ENCODE peak calls at places on chromosomes 11 and 22, in nine cellular contexts. J is stimulated activated CD4-positive, alpha-beta T cell treated with anti-CD3 and anti-CD28 coated beads, Interleukin-4, amount 100 ng/mL, for 24 hours; K is skeletal muscle cell; I is astrocyte of the hippocampus; M is GM20000; L is activated T-cell treated with anti-CD3 and anti-CD28 coated beads, Interleukin-2, amount 50 U/mL, for 72 hours; Q is A549; S is NCI-H1436; G is WTC11. Y is an unnamed sample.

GRCh38 chr22:29208879-29209623 is 3.4 kb downstream of the EMID1 start:
- DNase-seq in S (peak; percentile 49), G (no peak), I (no peak), L (no peak), M (no peak), K (no peak), J (no peak), Q (no peak), Y (no peak)

GRCh38 chr11:59243633-59244032 is 30.9 kb upstream of the MPEG1 start:
- DNase-seq in K (no peak), I (no peak), L (no peak), G (no peak), J (no peak), Q (no peak), S (no peak), M (no peak), Y (no peak)

GRCh38 chr11:130511765-130512164 is 63.3 kb downstream of the ADAMTS15 start:
- DNase-seq in Q (no peak), L (no peak), J (no peak), I (no peak), K (no peak), M (no peak), G (no peak), S (no peak), Y (no peak)

GRCh38 chr11:33893711-33894401 is 2.0 kb upstream of the LMO2 start:
- DNase-seq in S (no peak), L (peak; percentile 80), M (peak; percentile 75), G (no peak), J (peak; percentile 83), I (peak; percentile 29), Q (no peak), K (no peak), Y (no peak)

GRCh38 chr11:111870887-111871692 is at the start of gene ALG9:
- DNase-seq in M (peak; percentile 90), G (peak; percentile 76), Q (peak; percentile 82), I (peak; percentile 92), L (peak; percentile 88), K (peak; percentile 70), S (peak; percentile 56), J (peak; percentile 93), Y (peak; percentile 60)

GRCh38 chr11:104995001-104995408 is 26.6 kb upstream of the CASP4 start:
- DNase-seq in Q (no peak), M (no peak), I (no peak), S (peak; percentile 42), G (no peak), L (no peak), K (no peak), J (no peak), Y (no peak)

GRCh38 chr11:62394825-62395538 is 23.9 kb upstream of the SCGB1A1 start:
- DNase-seq in K (peak; percentile 50), M (peak; percentile 80), L (peak; percentile 55), Q (peak; percentile 83), J (peak; percentile 60), S (peak; percentile 54), G (peak; percentile 78), I (peak; percentile 92), Y (peak; percentile 78)

GRCh38 chr11:73227571-73228211 is 9.6 kb downstream of the P2RY2 start:
- DNase-seq in L (no peak), G (peak; percentile 85), S (no peak), Q (no peak), I (no peak), K (no peak), M (no peak), J (no peak), Y (no peak)

GRCh38 chr11:35282226-35282882 is 137.0 kb downstream of the SLC1A2 start:
- DNase-seq in Q (peak; percentile 26), I (no peak), G (no peak), J (no peak), S (no peak), K (no peak), M (no peak), L (no peak), Y (no peak)

GRCh38 chr22:31083923-31084810 is 3.0 kb downstream of the SMTN start:
- DNase-seq in L (no peak), J (no peak), K (no peak), S (no peak), G (no peak), I (peak; percentile 36), Q (no peak), M (no peak), Y (no peak)

GRCh38 chr11:77035580-77035979 is 1.4 kb downstream of the B3GNT6 start:
- DNase-seq in I (no peak), L (no peak), S (no peak), J (no peak), Q (peak; percentile 48), M (no peak), G (no peak), K (no peak), Y (no peak)

GRCh38 chr22:38025514-38025913 is 31.7 kb upstream of the PICK1 start:
- DNase-seq in S (no peak), K (no peak), Q (no peak), G (no peak), J (no peak), M (no peak), L (no peak), I (no peak), Y (no peak)

GRCh38 chr11:19083166-19083565 is 22.6 kb upstream of the MRGPRX2 start:
- DNase-seq in S (no peak), G (no peak), K (no peak), I (no peak), Q (no peak), M (no peak), L (no peak), J (no peak), Y (no peak)

GRCh38 chr22:43365715-43366440 is 22.7 kb upstream of the SCUBE1 start:
- DNase-seq in J (no peak), L (no peak), M (no peak), G (no peak), Q (no peak), I (no peak), K (no peak), S (no peak), Y (no peak)